ENCODE peak calls at places on chromosomes 1 and 21, in seven cellular contexts. U, M, G, J, H, L and V are unnamed samples.

GRCh38 chr1:61941794-61942193 is 199.5 kb downstream of the PATJ start:
- DNase-seq in H (no peak), L (no peak), J (no peak), G (no peak), U (no peak), M (no peak), V (no peak)

GRCh38 chr1:46203738-46204405 is 738 bp downstream of the LURAP1 start:
- DNase-seq in U (no peak), G (peak), M (peak), J (no peak), L (no peak), H (no peak), V (no peak)

GRCh38 chr1:43704838-43705237 is 2.5 kb upstream of the ST3GAL3 start:
- DNase-seq in U (no peak), L (no peak), G (peak), M (peak), J (no peak), H (no peak), V (no peak)

GRCh38 chr1:211492511-211493132 is 660 bp upstream of the RD3 start:
- DNase-seq in J (no peak), L (no peak), H (no peak), U (no peak), G (no peak), M (no peak), V (no peak)

GRCh38 chr1:4176841-4177240 is 276.8 kb upstream of the C1orf174 start:
- DNase-seq in G (no peak), M (no peak), H (no peak), J (no peak), L (no peak), U (no peak), V (no peak)

GRCh38 chr1:25774206-25774804 is 25.7 kb upstream of the SELENON start:
- DNase-seq in J (no peak), H (no peak), M (no peak), G (no peak), U (no peak), L (no peak), V (no peak)

GRCh38 chr1:78492376-78492950 is 1.7 kb downstream of the PTGFR start:
- DNase-seq in G (no peak), U (no peak), M (no peak), H (no peak), J (no peak), L (no peak), V (no peak)

GRCh38 chr1:240312872-240313271 is 221.2 kb downstream of the FMN2 start:
- DNase-seq in G (no peak), L (peak), J (no peak), M (no peak), U (no peak), H (no peak), V (no peak)

GRCh38 chr1:166947398-166948043 is 27.8 kb downstream of the ILDR2 start:
- DNase-seq in H (peak), G (peak), M (peak), J (no peak), U (peak), L (no peak), V (no peak)

GRCh38 chr21:46156378-46156645 is 933 bp upstream of the FTCD start:
- DNase-seq in J (peak), G (no peak), M (no peak), H (no peak), U (no peak), L (no peak), V (no peak)

GRCh38 chr21:42524341-42525227 is 10.9 kb downstream of the SLC37A1 start:
- DNase-seq in H (peak), U (peak), M (peak), J (no peak), L (peak), G (peak), V (peak)

GRCh38 chr1:150168960-150169565 is 19.3 kb downstream of the PLEKHO1 start:
- DNase-seq in M (peak), H (peak), L (no peak), J (no peak), G (peak), U (peak), V (peak)

GRCh38 chr1:200075522-200075921 is 48.0 kb downstream of the NR5A2 start:
- DNase-seq in G (peak), H (no peak), L (no peak), M (no peak), J (no peak), U (no peak), V (no peak)

GRCh38 chr1:115052454-115053083 is 22.9 kb downstream of the TSHB start:
- DNase-seq in J (no peak), U (peak), H (no peak), L (no peak), G (peak), M (no peak), V (peak)

GRCh38 chr1:39933956-39934941 is 20.7 kb upstream of the MFSD2A start:
- DNase-seq in H (peak), L (peak), M (peak), U (no peak), J (no peak), G (no peak), V (no peak)

GRCh38 chr1:37691497-37692077 is 729 bp upstream of the CDCA8 start:
- DNase-seq in M (peak), H (peak), J (no peak), G (peak), U (peak), L (no peak), V (peak)

GRCh38 chr1:72280131-72280530 is 2.2 kb downstream of the NEGR1 start:
- DNase-seq in H (no peak), J (no peak), G (no peak), U (no peak), L (no peak), M (no peak), V (no peak)

GRCh38 chr1:168637350-168637991 is 61.1 kb downstream of the XCL1 start:
- DNase-seq in L (no peak), J (no peak), M (no peak), G (peak), U (no peak), H (no peak), V (peak)

GRCh38 chr1:151326619-151327222 is 495 bp downstream of the PI4KB start:
- DNase-seq in J (no peak), M (peak), H (peak), L (no peak), U (peak), G (peak), V (peak)

GRCh38 chr1:99619583-99619982 is 26.3 kb upstream of the PALMD start:
- DNase-seq in L (no peak), M (no peak), H (no peak), U (no peak), G (no peak), J (no peak), V (no peak)

GRCh38 chr21:45178072-45178608 is 103.8 kb downstream of the ADARB1 start:
- DNase-seq in G (no peak), U (no peak), L (no peak), H (no peak), J (no peak), M (no peak), V (no peak)

GRCh38 chr1:237953238-237953637 is 62.5 kb upstream of the ZP4 start:
- DNase-seq in U (no peak), G (peak), M (no peak), H (no peak), J (no peak), L (no peak), V (no peak)

GRCh38 chr1:2379733-2380404 is 11.5 kb downstream of the MORN1 start:
- DNase-seq in L (no peak), G (no peak), J (no peak), M (peak), H (peak), U (peak), V (no peak)

GRCh38 chr1:227765261-227766014 is 30.2 kb downstream of the SNAP47 start:
- DNase-seq in G (no peak), U (no peak), J (no peak), H (peak), L (no peak), M (peak), V (no peak)

GRCh38 chr1:79568411-79568810 is 561.9 kb upstream of the ADGRL4 start:
- DNase-seq in L (no peak), M (no peak), H (no peak), G (no peak), U (no peak), J (no peak), V (no peak)

GRCh38 chr1:205360891-205361290 is 4.2 kb upstream of the KLHDC8A start:
- DNase-seq in J (no peak), U (no peak), H (no peak), M (no peak), L (no peak), G (no peak), V (no peak)

GRCh38 chr1:54815086-54815876 is 14.2 kb upstream of the TTC22 start:
- DNase-seq in M (no peak), G (no peak), L (no peak), H (no peak), J (no peak), U (no peak), V (no peak)

GRCh38 chr1:93178418-93178817 is 1.8 kb downstream of the TMED5 start:
- DNase-seq in G (no peak), H (no peak), U (no peak), J (no peak), M (no peak), L (no peak), V (no peak)

GRCh38 chr1:15207829-15208429 is 39.1 kb upstream of the FHAD1 start:
- DNase-seq in U (no peak), M (peak), L (no peak), J (no peak), G (no peak), H (no peak), V (no peak)

GRCh38 chr1:110465038-110465813 is 14.3 kb downstream of the PROK1 start:
- DNase-seq in M (no peak), J (no peak), L (no peak), G (peak), H (no peak), U (peak), V (no peak)

GRCh38 chr21:40618216-40618615 is 228.7 kb downstream of the DSCAM start:
- DNase-seq in M (no peak), H (no peak), U (peak), L (no peak), J (no peak), G (no peak), V (no peak)

GRCh38 chr1:66375125-66375524 is 158.8 kb upstream of the SGIP1 start:
- DNase-seq in H (no peak), J (no peak), G (no peak), M (no peak), L (no peak), U (no peak), V (no peak)

GRCh38 chr1:191963781-191964455 is 194.3 kb upstream of the RGS18 start:
- DNase-seq in L (no peak), J (no peak), G (no peak), H (no peak), U (no peak), M (no peak), V (no peak)

GRCh38 chr1:230153655-230154296 is 86.7 kb downstream of the GALNT2 start:
- DNase-seq in L (no peak), U (no peak), H (peak), J (no peak), M (no peak), G (no peak), V (no peak)

GRCh38 chr1:40385437-40386310 is 12.1 kb downstream of the SMAP2 start:
- DNase-seq in G (no peak), J (no peak), U (no peak), H (no peak), L (no peak), M (no peak), V (peak)

GRCh38 chr1:31901838-31902508 is 36.2 kb downstream of the PTP4A2 start:
- DNase-seq in H (no peak), G (no peak), M (no peak), J (no peak), U (no peak), L (no peak), V (no peak)

DNA sequence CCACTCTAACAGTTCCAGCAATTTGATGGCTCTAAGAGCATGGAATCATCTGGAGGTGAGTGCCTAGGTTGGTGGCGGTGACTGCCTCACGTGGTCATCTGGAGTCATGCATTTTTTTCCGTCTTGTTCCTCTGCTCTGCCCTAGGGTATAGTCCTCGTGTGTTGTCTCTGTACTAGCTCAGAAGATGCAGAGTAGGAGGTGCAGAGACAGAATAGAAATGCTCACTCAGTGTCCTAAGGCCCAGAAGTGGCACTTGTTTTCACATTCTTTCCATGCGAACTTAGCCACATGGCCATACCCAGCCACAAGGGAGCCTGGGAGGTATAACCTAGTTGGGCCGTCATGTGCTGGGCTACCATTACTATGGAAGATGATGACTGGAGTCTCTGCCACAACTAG is 30.3 kb downstream of the DYRK1A start:
- DNase-seq in J (no peak), G (no peak), M (no peak), L (no peak), H (no peak), U (no peak), V (no peak)
- TF ChIP-seq CTCF in J (no peak), G (no peak), M (no peak), L (no peak), H (no peak), U (no peak), V (no peak)

GRCh38 chr1:117093091-117093534 is 28.4 kb downstream of the TRIM45 start:
- DNase-seq in U (no peak), J (no peak), L (peak), H (no peak), M (peak), G (peak), V (peak)

GRCh38 chr1:117092594-117092993 is 29.0 kb downstream of the TRIM45 start:
- DNase-seq in L (no peak), H (no peak), J (no peak), G (no peak), U (no peak), M (no peak), V (no peak)

GRCh38 chr1:117095237-117095636 is 26.3 kb downstream of the TRIM45 start:
- DNase-seq in L (peak), M (no peak), U (no peak), J (no peak), G (no peak), H (no peak), V (no peak)

GRCh38 chr1:117096871-117097842 is 24.4 kb downstream of the TRIM45 start:
- DNase-seq in J (no peak), M (no peak), U (no peak), L (no peak), G (no peak), H (no peak), V (no peak)

DNA sequence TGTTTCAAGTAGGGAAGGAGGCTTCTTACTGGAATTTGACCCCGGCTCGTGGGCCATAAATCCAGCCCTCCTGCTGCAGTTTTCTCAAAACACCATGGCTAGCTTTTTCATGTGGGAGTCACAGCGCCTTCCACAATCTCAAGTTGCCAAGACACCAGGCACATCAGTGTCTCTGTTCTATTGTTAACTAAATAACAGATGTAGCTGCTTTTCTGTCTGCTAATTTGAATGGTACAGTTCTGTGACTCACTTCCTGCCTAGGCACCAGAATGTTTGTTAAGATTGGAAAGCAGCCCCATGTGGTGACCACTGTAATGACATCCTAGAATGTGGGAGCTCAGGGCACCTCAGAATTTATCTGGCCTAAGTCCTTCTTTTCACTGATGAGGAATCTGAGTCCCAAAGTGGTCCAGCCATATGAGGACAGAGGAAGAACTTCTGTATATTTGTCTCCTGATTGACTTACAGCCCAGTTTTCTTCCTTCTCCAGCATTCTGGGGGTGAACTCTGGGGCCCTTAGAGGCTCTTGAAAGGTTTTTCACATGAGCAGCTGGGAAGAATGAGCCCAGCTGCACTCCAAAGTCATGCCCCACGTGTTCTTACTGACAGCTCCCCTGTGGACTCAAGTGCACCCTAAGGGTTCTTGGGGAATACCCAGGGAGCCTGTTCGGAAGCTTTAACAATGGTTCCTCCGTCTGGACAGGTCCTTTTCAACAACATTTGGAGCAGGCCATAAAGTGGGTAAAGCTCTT is 27.5 kb downstream of the TRIM45 start:
- DNase-seq in M (no peak), L (no peak), G (peak), J (no peak), H (no peak), U (no peak), V (peak)
- TF ChIP-seq CTCF in M (peak), L (peak), G (peak), J (no peak), H (no peak), U (peak), V (peak)

DNA sequence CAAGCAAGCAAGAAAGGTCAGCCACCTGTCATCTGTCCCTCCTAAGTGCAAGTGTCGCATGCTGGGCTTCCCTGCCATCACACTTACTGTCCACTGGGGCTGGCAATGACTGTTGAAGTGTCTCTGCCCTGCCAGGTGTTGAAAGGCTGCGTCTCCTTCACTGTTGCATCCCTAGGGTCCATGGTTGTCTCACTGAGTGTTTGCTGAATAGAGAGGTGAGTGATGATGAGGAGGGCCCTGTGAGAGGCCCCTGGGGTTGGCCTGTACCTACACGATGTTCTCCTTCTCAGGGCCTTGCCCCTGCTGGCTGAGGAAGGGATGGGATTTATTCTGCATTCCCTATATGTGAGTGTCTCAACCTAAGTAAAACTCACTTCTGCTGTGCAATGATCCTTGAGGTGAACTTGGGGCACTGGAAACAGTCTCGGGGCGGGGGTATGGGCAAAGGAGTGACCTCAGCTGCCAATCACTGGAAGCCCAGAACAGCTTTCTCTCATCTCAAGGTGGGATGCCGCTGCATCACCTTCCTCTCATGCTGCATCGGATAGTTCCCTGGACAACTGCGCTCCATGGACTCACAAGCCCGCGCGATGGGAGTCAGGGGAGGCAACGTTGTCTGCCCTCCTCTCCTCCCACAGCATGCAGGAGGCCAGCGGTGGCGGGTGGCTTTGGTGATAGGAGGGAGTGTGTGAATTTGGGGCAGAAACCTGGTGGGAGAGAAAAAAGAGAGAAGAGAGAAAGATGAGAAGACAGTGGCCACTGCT is 35.9 kb upstream of the SOX13 start:
- DNase-seq in J (no peak), H (no peak), M (no peak), U (no peak), G (peak), L (no peak), V (no peak)
- TF ChIP-seq CTCF in J (no peak), H (no peak), M (no peak), U (peak), G (peak), L (no peak), V (no peak)

GRCh38 chr1:153354515-153355193 is 3.0 kb upstream of the S100A9 start:
- DNase-seq in J (peak), H (no peak), L (no peak), G (peak), U (no peak), M (no peak), V (peak)

GRCh38 chr1:153357076-153357852 is 390 bp upstream of the S100A9 start:
- DNase-seq in L (no peak), U (no peak), M (peak), G (no peak), J (peak), H (peak), V (no peak)

GRCh38 chr1:153353226-153353947 is 4.3 kb upstream of the S100A9 start:
- DNase-seq in G (peak), M (no peak), H (no peak), L (no peak), U (peak), J (peak), V (no peak)

GRCh38 chr1:153356392-153357075 is 1.1 kb upstream of the S100A9 start:
- DNase-seq in M (no peak), U (no peak), H (no peak), L (no peak), J (peak), G (no peak), V (no peak)

GRCh38 chr1:153355445-153356071 is 2.1 kb upstream of the S100A9 start:
- DNase-seq in J (peak), L (no peak), M (peak), G (peak), U (peak), H (peak), V (peak)
- TF ChIP-seq CTCF in J (no peak), L (peak), M (peak), G (peak), U (peak), H (peak), V (peak)

GRCh38 chr1:81706650-81707435 is 93.9 kb upstream of the ADGRL2 start:
- DNase-seq in J (no peak), M (no peak), U (no peak), H (no peak), L (no peak), G (no peak), V (no peak)
- TF ChIP-seq CTCF in J (no peak), M (no peak), U (no peak), H (no peak), L (no peak), G (no peak), V (no peak)

GRCh38 chr1:154741747-154742495 is 128.2 kb downstream of the KCNN3 start:
- DNase-seq in J (no peak), M (no peak), U (no peak), L (no peak), H (no peak), G (peak), V (no peak)
- TF ChIP-seq CTCF in J (no peak), M (peak), U (no peak), L (no peak), H (no peak), G (peak), V (no peak)

DNA sequence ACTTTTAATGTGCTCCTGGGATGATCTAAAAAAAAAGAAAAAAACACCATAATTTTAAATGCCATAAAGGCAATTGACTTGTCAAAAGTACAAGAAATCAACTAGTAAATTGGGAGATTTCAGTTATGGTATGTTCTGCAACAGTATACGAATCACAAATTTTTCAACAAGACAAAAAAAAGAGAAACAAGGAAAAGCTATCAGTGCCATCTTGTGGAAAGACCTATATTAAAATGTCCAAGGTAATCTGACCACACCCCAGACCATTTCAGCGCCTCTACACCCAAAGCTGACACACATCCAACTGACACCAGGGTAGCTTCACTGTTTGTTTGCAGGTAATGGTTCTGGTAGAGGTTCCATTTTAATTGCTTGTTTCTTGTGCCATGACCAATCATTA is 5.0 kb upstream of the DUSP23 start:
- DNase-seq in M (no peak), G (no peak), J (no peak), U (no peak), H (no peak), L (no peak), V (no peak)
- TF ChIP-seq CTCF in M (no peak), G (no peak), J (no peak), U (no peak), H (no peak), L (no peak), V (no peak)

GRCh38 chr1:87450615-87451209 is 122.0 kb downstream of the LMO4 start:
- DNase-seq in J (no peak), L (no peak), M (no peak), G (peak), H (no peak), U (no peak), V (no peak)
- TF ChIP-seq CTCF in J (no peak), L (no peak), M (no peak), G (peak), H (no peak), U (no peak), V (peak)